ENCODE peak calls at places on chromosome 22, in four cellular contexts. Q is activated CD4-positive, alpha-beta memory T cell treated with anti-CD3 and anti-CD28 coated beads for 36 hours; M is SK-N-SH; G is stimulated activated CD4-positive, alpha-beta T cell treated with anti-CD3 and anti-CD28 coated beads, Interleukin-12 subunit alpha, Interleukin-12 subunit beta, amount 100 ng/mL, for 48 hours. R is an unnamed sample.

GRCh38 chr22:42272431-42273004 is 2.1 kb upstream of the TCF20 start:
- DNase-seq in Q (no peak), M (no peak), G (no peak), R (no peak)

GRCh38 chr22:38172016-38172431 is 9.6 kb downstream of the PLA2G6 start:
- DNase-seq in Q (no peak), M (no peak), G (no peak), R (no peak)

GRCh38 chr22:46084376-46084775 is 66.0 kb upstream of the PPARA start:
- DNase-seq in Q (no peak), M (no peak), G (no peak), R (no peak)

GRCh38 chr22:19853879-19854777 is 546 bp downstream of the GNB1L start:
- DNase-seq in Q (peak; percentile 38), M (no peak), G (no peak), R (no peak)

GRCh38 chr22:45626198-45626651 is 45.4 kb upstream of the ATXN10 start:
- DNase-seq in Q (no peak), M (no peak), G (no peak), R (no peak)

GRCh38 chr22:29635734-29636357 is 32.4 kb downstream of the NF2 start:
- DNase-seq in Q (no peak), M (peak; percentile 60), G (no peak), R (peak; percentile 30)

GRCh38 chr22:18965526-18966421 is 29.7 kb upstream of the PRODH start:
- DNase-seq in Q (no peak), M (no peak), G (no peak), R (no peak)

GRCh38 chr22:21902296-21903087 is 35.0 kb upstream of the MAPK1 start:
- DNase-seq in Q (no peak), M (no peak), G (no peak), R (no peak)

GRCh38 chr22:45475063-45475747 is 27.5 kb upstream of the FBLN1 start:
- DNase-seq in Q (no peak), M (no peak), G (no peak), R (no peak)

GRCh38 chr22:37741312-37741795 is 44.5 kb downstream of the TRIOBP start:
- DNase-seq in Q (no peak), M (peak; percentile 95), G (no peak), R (peak; percentile 83)

GRCh38 chr22:32622004-32622761 is 147.6 kb downstream of the FBXO7 start:
- DNase-seq in Q (no peak), M (no peak), G (no peak), R (peak; percentile 59)

GRCh38 chr22:36913431-36914382 is at the start of gene CSF2RB:
- DNase-seq in Q (no peak), M (no peak), G (no peak), R (no peak)

GRCh38 chr22:38766076-38766777 is 10.4 kb upstream of the SUN2 start:
- DNase-seq in Q (peak; percentile 55), M (peak; percentile 77), G (peak; percentile 23), R (peak; percentile 78)

GRCh38 chr22:45533731-45534130 is 31.0 kb downstream of the FBLN1 start:
- DNase-seq in Q (no peak), M (no peak), G (no peak), R (no peak)

GRCh38 chr22:36012332-36012731 is 16.3 kb downstream of the RBFOX2 start:
- DNase-seq in Q (no peak), M (no peak), G (no peak), R (no peak)

GRCh38 chr22:42074846-42075245 is 798 bp downstream of the PHETA2 start:
- DNase-seq in Q (no peak), M (no peak), G (no peak), R (no peak)

GRCh38 chr22:33166206-33166605 is 108.0 kb upstream of the SYN3 start:
- DNase-seq in Q (no peak), M (no peak), G (no peak), R (no peak)

GRCh38 chr22:30809086-30809485 is 114.4 kb downstream of the OSBP2 start:
- DNase-seq in Q (no peak), M (no peak), G (no peak), R (no peak)